ENCODE peak calls at places on chromosomes 16 and 17, in four cellular contexts. O, D, K and P are unnamed samples.

GRCh38 chr17:43211480-43212402 is at the start of gene TMEM106A:
- DNase-seq in O (peak; percentile 89), D (peak; percentile 77), K (peak; percentile 89), P (peak; percentile 88)

GRCh38 chr17:76753061-76753961 is 15.4 kb downstream of the MFSD11 start:
- DNase-seq in O (no peak), D (peak; percentile 64), K (no peak), P (no peak)

GRCh38 chr16:65214196-65214595 is 92.3 kb upstream of the CDH11 start:
- DNase-seq in O (no peak), D (no peak), K (no peak), P (peak; percentile 32)

GRCh38 chr16:15913046-15913698 is 24.8 kb upstream of the CEP20 start:
- DNase-seq in O (no peak), D (no peak), K (no peak), P (no peak)

GRCh38 chr17:42436401-42436800 is 13.3 kb upstream of the CAVIN1 start:
- DNase-seq in O (no peak), D (no peak), K (peak; percentile 94), P (peak; percentile 99)

GRCh38 chr16:23524001-23524400 is 13.7 kb upstream of the GGA2 start:
- DNase-seq in O (no peak), D (no peak), K (no peak), P (no peak)

GRCh38 chr16:54446639-54447038 is 160.1 kb upstream of the IRX3 start:
- DNase-seq in O (peak; percentile 67), D (no peak), K (peak; percentile 92), P (peak; percentile 95)

GRCh38 chr17:68820476-68820824 is 134.7 kb downstream of the ABCA8 start:
- DNase-seq in O (no peak), D (no peak), K (no peak), P (no peak)

GRCh38 chr17:58520843-58521430 is 6.5 kb upstream of the MTMR4 start:
- DNase-seq in O (no peak), D (no peak), K (no peak), P (peak; percentile 22)

GRCh38 chr16:17775061-17775460 is 304.3 kb upstream of the XYLT1 start:
- DNase-seq in O (no peak), D (no peak), K (no peak), P (peak; percentile 48)

GRCh38 chr17:48489781-48490180 is 41.0 kb downstream of the HOXB1 start:
- DNase-seq in O (no peak), D (no peak), K (no peak), P (no peak)

GRCh38 chr16:30715777-30716445 is 16.9 kb downstream of the SRCAP start:
- DNase-seq in O (no peak), D (peak; percentile 75), K (no peak), P (peak; percentile 9)

GRCh38 chr16:52296070-52296469 is 250.9 kb downstream of the TOX3 start:
- DNase-seq in O (no peak), D (no peak), K (no peak), P (no peak)

GRCh38 chr17:28497931-28498330 is 8.2 kb upstream of the FOXN1 start:
- DNase-seq in O (no peak), D (no peak), K (no peak), P (no peak)

GRCh38 chr17:50865868-50866260 is 290 bp downstream of the TOB1 start:
- DNase-seq in O (no peak), D (no peak), K (no peak), P (no peak)

GRCh38 chr16:4370570-4371480 is 823 bp upstream of the VASN start:
- DNase-seq in O (peak; percentile 86), D (no peak), K (peak; percentile 67), P (peak; percentile 81)

GRCh38 chr17:64125937-64126336 is 4.0 kb downstream of the ERN1 start:
- DNase-seq in O (no peak), D (no peak), K (no peak), P (no peak)

GRCh38 chr16:58733248-58733670 is 857 bp downstream of the GOT2 start:
- DNase-seq in O (no peak), D (no peak), K (peak; percentile 2), P (peak; percentile 26)

GRCh38 chr16:77271532-77272426 is 72.6 kb downstream of the SYCE1L start:
- DNase-seq in O (no peak), D (no peak), K (no peak), P (no peak)

GRCh38 chr17:61309857-61310256 is 89.8 kb upstream of the TBX2 start:
- DNase-seq in O (no peak), D (no peak), K (peak; percentile 85), P (peak; percentile 82)

GRCh38 chr16:81073560-81074330 is 3.3 kb downstream of the C16orf46 start:
- DNase-seq in O (no peak), D (no peak), K (no peak), P (no peak)

GRCh38 chr17:42311240-42312034 is 23.1 kb downstream of the STAT5A start:
- DNase-seq in O (peak; percentile 90), D (no peak), K (peak; percentile 68), P (peak; percentile 93)

GRCh38 chr17:57946798-57947358 is 8.3 kb downstream of the CUEDC1 start:
- DNase-seq in O (no peak), D (peak; percentile 33), K (peak; percentile 81), P (peak; percentile 63)

GRCh38 chr16:50881331-50881830 is 139.5 kb downstream of the CYLD start:
- DNase-seq in O (no peak), D (no peak), K (no peak), P (no peak)

GRCh38 chr16:88815901-88816589 is 4.3 kb upstream of the APRT start:
- DNase-seq in O (no peak), D (peak; percentile 59), K (no peak), P (no peak)

GRCh38 chr16:3375680-3376079 is 20.0 kb downstream of the OR2C1 start:
- DNase-seq in O (no peak), D (no peak), K (no peak), P (no peak)

GRCh38 chr16:70258065-70258464 is 6.3 kb upstream of the EXOSC6 start:
- DNase-seq in O (no peak), D (no peak), K (no peak), P (no peak)

GRCh38 chr16:61834082-61834481 is 202.2 kb downstream of the CDH8 start:
- DNase-seq in O (no peak), D (no peak), K (no peak), P (peak; percentile 16)

GRCh38 chr17:78967782-78968362 is 11.9 kb downstream of the LGALS3BP start:
- DNase-seq in O (no peak), D (no peak), K (no peak), P (no peak)

GRCh38 chr17:20284018-20284417 is 183.3 kb downstream of the LGALS9B start:
- DNase-seq in O (no peak), D (no peak), K (peak; percentile 51), P (peak; percentile 20)

GRCh38 chr17:20280832-20281231 is 186.5 kb downstream of the LGALS9B start:
- DNase-seq in O (no peak), D (no peak), K (no peak), P (no peak)

GRCh38 chr17:20281860-20282259 is 185.5 kb downstream of the LGALS9B start:
- DNase-seq in O (peak; percentile 74), D (no peak), K (peak; percentile 16), P (no peak)

GRCh38 chr17:20282526-20283308 is 184.6 kb downstream of the LGALS9B start:
- DNase-seq in O (no peak), D (no peak), K (no peak), P (no peak)

GRCh38 chr17:20284575-20284974 is 182.8 kb downstream of the LGALS9B start:
- DNase-seq in O (no peak), D (no peak), K (no peak), P (no peak)
- H3K4me3 ChIP-seq in O (no peak overlapping the region), D (no peak overlapping the region), K (no peak overlapping the region), P (no peak overlapping the region)

GRCh38 chr17:49677134-49677932 is 564 bp downstream of the SPOP start:
- DNase-seq in O (peak; percentile 99), D (peak; percentile 97), K (peak; percentile 93), P (peak; percentile 91)
- TF ChIP-seq CTCF in O (peak; percentile 26), D (no peak), K (no peak), P (no peak)

GRCh38 chr17:39746145-39746461 is 8.4 kb downstream of the GRB7 start:
- DNase-seq in O (no peak), D (no peak), K (no peak), P (no peak)
- H3K4me3 ChIP-seq in O (no peak overlapping the region), D (no peak overlapping the region), K (no peak overlapping the region), P (no peak overlapping the region)

DNA sequence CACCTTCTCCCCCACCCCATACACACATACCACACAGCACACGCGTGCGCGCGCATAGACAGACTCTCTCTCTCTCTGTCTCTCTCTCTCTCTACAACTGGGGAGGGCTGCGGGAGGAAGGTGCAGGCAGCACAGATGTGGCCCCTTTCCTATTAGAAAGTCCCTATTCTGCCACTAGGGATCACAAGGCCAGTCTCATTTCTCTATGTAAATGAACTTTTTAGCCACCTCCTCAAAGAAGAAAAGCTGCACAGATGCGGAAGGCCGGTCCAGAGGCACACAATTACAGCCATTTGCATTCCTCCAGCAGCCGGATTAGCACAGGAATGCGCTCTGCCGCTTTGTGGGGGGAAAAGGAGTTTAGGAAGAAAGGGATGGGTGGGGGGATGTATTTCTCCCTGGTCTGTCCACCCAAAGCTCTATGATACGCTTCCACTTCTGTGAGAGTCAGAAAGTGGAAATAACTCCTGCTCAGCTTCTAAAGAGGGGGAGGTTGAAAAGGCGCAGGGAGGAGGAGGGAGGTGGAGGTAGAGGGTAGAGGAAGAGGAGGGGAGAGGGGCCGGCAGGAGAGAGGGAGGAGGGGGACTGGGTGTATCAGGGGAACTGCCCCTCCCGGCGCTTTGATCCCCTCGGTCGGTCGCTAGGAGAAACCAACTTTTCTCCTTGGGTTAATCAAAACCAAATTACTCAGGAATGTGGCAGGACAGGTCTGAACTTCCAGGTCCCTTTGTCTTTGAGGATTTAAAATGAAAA is 11.7 kb downstream of the ZFHX3 start:
- DNase-seq in O (no peak), D (no peak), K (no peak), P (no peak)
- TF ChIP-seq CTCF in O (no peak), D (no peak), K (no peak), P (no peak)

GRCh38 chr16:75116911-75117245 is 298 bp upstream of the LDHD start:
- DNase-seq in O (no peak), D (no peak), K (no peak), P (no peak)

GRCh38 chr16:75114179-75114945 is 2.2 kb downstream of the LDHD start:
- DNase-seq in O (no peak), D (no peak), K (no peak), P (no peak)

GRCh38 chr16:75113541-75114121 is 2.9 kb downstream of the LDHD start:
- DNase-seq in O (peak; percentile 62), D (no peak), K (no peak), P (no peak)

GRCh38 chr16:75116081-75116910 is at the start of gene LDHD:
- DNase-seq in O (peak; percentile 87), D (no peak), K (peak; percentile 56), P (peak; percentile 62)

DNA sequence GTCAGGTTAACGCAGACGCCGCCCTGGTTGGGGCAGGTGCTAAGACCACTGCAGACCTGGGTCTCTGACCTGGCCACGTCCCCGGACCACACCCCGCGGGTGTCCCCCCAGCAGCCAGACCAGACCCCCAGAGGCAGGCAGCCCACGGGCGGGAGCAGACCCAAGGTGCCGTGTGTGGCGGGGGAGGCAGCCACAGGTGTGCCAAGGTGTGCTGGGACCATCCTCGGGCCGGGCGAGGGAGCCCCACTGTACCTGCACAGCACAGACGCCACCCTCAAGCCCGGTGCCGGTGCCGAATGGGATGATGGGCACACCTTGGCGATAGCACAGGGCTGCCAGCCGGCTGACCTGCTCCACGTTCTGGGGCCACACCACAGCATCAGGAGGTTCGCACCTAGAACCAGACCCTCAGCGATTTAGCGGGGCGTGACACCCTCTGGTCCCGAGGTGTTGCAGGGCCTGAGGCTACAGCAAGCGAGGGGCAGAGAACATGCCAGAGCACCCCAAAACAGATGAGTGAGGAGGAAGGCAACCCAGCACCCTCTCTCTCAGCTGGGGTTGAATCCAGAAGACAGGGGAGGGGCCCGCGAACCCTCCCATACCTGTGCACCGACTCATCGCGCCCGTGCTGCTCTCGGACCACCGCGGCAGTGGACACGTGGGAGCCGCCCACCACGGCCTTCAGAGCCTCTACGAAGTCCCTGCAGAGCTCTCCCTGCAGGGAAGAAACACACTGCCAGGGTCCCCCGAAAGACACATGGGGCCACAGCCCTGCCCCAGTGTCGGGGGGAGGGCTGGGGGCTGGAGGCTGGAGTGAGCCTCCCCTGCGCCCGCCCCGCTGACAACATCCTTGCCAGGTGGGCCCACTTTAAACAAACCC is 1.4 kb downstream of the LDHD start:
- DNase-seq in O (no peak), D (no peak), K (no peak), P (no peak)
- H3K4me3 ChIP-seq in O (peak overlapping the region; percentile 85), D (no peak overlapping the region), K (no peak overlapping the region), P (no peak overlapping the region)